ENCODE peak calls at places on chromosomes 11 and 22, in seven cellular contexts. Y, T, F, U, Z, N and A are unnamed samples.

GRCh38 chr11:69198891-69199582 is 43.3 kb downstream of the SMIM38 start:
- DNase-seq in N (no peak), Z (no peak), Y (no peak), U (no peak), F (no peak), T (no peak), A (no peak)

GRCh38 chr22:49923445-49923844 is 5.0 kb downstream of the CRELD2 start:
- DNase-seq in Y (no peak), Z (no peak), N (no peak), F (no peak), U (no peak), T (no peak), A (no peak)

GRCh38 chr11:9516113-9516512 is 55.3 kb downstream of the ZNF143 start:
- DNase-seq in Y (no peak), T (no peak), U (no peak), Z (no peak), N (no peak), F (no peak), A (no peak)

GRCh38 chr22:24994070-24994763 is 41.7 kb downstream of the KIAA1671 start:
- DNase-seq in Y (no peak), N (no peak), Z (no peak), U (peak; percentile 73), T (peak; percentile 40), F (no peak), A (no peak)

GRCh38 chr22:45731798-45732495 is 60.3 kb downstream of the ATXN10 start:
- DNase-seq in U (no peak), Z (no peak), T (no peak), N (no peak), Y (no peak), F (no peak), A (no peak)

GRCh38 chr11:127670372-127670771 is 669.8 kb upstream of the KIRREL3 start:
- DNase-seq in F (no peak), Z (no peak), N (no peak), U (peak; percentile 62), T (no peak), Y (no peak), A (no peak)

GRCh38 chr11:95337175-95337957 is 106.4 kb upstream of the SESN3 start:
- DNase-seq in F (no peak), N (peak; percentile 56), U (peak; percentile 97), T (no peak), Z (peak; percentile 36), Y (peak; percentile 34), A (no peak)

GRCh38 chr22:41782316-41782715 is 18.2 kb upstream of the CCDC134 start:
- DNase-seq in F (no peak), T (no peak), Y (no peak), N (no peak), U (no peak), Z (no peak), A (no peak)

GRCh38 chr11:10728154-10728553 is 22.9 kb upstream of the CTR9 start:
- DNase-seq in U (no peak), Z (no peak), N (no peak), F (no peak), Y (no peak), T (no peak), A (no peak)

GRCh38 chr11:103959279-103959930 is 77.0 kb upstream of the DDI1 start:
- DNase-seq in Y (no peak), U (no peak), F (no peak), T (no peak), N (no peak), Z (no peak), A (no peak)

GRCh38 chr11:64763804-64764611 is 4.2 kb upstream of the PYGM start:
- DNase-seq in F (no peak), U (no peak), T (no peak), N (no peak), Z (no peak), Y (no peak), A (no peak)

GRCh38 chr11:77188912-77189491 is 61.0 kb downstream of the MYO7A start:
- DNase-seq in F (no peak), Y (no peak), N (no peak), T (no peak), Z (no peak), U (no peak), A (no peak)

GRCh38 chr22:46245515-46245914 is 4.6 kb downstream of the CDPF1 start:
- DNase-seq in N (no peak), Y (peak; percentile 53), T (no peak), F (no peak), U (no peak), Z (no peak), A (no peak)

GRCh38 chr11:25910090-25910489 is 421.8 kb upstream of the ANO3 start:
- DNase-seq in Z (no peak), N (no peak), F (no peak), U (no peak), Y (no peak), T (no peak), A (no peak)

GRCh38 chr11:66418986-66419308 is 1.9 kb upstream of the NPAS4 start:
- DNase-seq in N (no peak), F (no peak), T (no peak), Z (no peak), Y (no peak), U (no peak), A (no peak)

GRCh38 chr11:26286472-26287066 is 45.4 kb upstream of the ANO3 start:
- DNase-seq in T (no peak), F (no peak), Z (no peak), U (no peak), N (no peak), Y (no peak), A (no peak)

GRCh38 chr11:27694992-27695391 is 5.3 kb downstream of the BDNF start:
- DNase-seq in T (no peak), N (no peak), Z (no peak), U (no peak), F (no peak), Y (no peak), A (no peak)

GRCh38 chr22:23984430-23984829 is 4.5 kb downstream of the GSTT2 start:
- DNase-seq in F (no peak), U (no peak), N (no peak), Z (peak; percentile 21), T (no peak), Y (no peak), A (no peak)

GRCh38 chr11:134861490-134862107 is 449.6 kb upstream of the B3GAT1 start:
- DNase-seq in T (no peak), U (no peak), N (no peak), Z (no peak), F (no peak), Y (no peak), A (no peak)

GRCh38 chr11:22343411-22344032 is 5.3 kb downstream of the SLC17A6 start:
- DNase-seq in U (no peak), Z (no peak), T (no peak), Y (no peak), F (no peak), N (no peak), A (no peak)

GRCh38 chr22:46881373-46882118 is 119.1 kb downstream of the TBC1D22A start:
- DNase-seq in U (no peak), F (no peak), N (no peak), T (no peak), Z (peak; percentile 21), Y (no peak), A (no peak)

GRCh38 chr11:101715281-101715680 is 131.5 kb upstream of the TRPC6 start:
- DNase-seq in Y (no peak), T (no peak), F (no peak), N (no peak), Z (no peak), U (no peak), A (no peak)

GRCh38 chr22:25624486-25624885 is 60.0 kb downstream of the GRK3 start:
- DNase-seq in T (no peak), Z (no peak), F (no peak), N (no peak), U (no peak), Y (no peak), A (no peak)

GRCh38 chr11:1546536-1547466 is 25.3 kb downstream of the DUSP8 start:
- DNase-seq in T (peak; percentile 98), U (no peak), N (no peak), F (no peak), Y (peak; percentile 39), Z (no peak), A (no peak)

GRCh38 chr11:19631657-19632325 is 80.8 kb upstream of the NAV2 start:
- DNase-seq in Y (no peak), Z (no peak), U (no peak), N (no peak), T (no peak), F (no peak), A (no peak)